ENCODE peak calls at places on chromosome 13, in eight cellular contexts. A is sciatic nerve; G is activated B cell treated with CpG ODN at 0.5 μM for 24 hours; D is thoracic aorta; O is activated gamma-delta T cell treated with Interleukin-2 at 50 U/mL for 16 hours; U is stimulated activated CD8-positive, alpha-beta memory T cell treated with anti-CD3 and anti-CD28 coated beads, Interleukin-4, amount 100 ng/mL, for 48 hours; B is AG09309; J is smooth muscle cell of the brain vasculature. M is an unnamed sample.

GRCh38 chr13:36530050-36530789 is 97.9 kb downstream of the CCNA1 start:
- DNase-seq in A (peak), G (no peak), D (no peak), O (no peak), U (no peak), B (peak), J (no peak), M (no peak)

GRCh38 chr13:52665325-52665724 is 12.7 kb downstream of the SUGT1 start:
- DNase-seq in A (no peak), G (no peak), D (no peak), O (no peak), U (no peak), B (no peak), J (no peak), M (no peak)

GRCh38 chr13:111122056-111122455 is 6.9 kb downstream of the ARHGEF7 start:
- DNase-seq in A (no peak), G (no peak), D (no peak), O (no peak), U (no peak), B (no peak), J (no peak), M (no peak)

GRCh38 chr13:43805071-43805468 is 18.3 kb upstream of the ENOX1 start:
- DNase-seq in A (no peak), G (no peak), D (no peak), O (no peak), U (peak), B (no peak), J (peak), M (no peak)

GRCh38 chr13:87999141-87999765 is 328.1 kb downstream of the SLITRK5 start:
- DNase-seq in A (no peak), G (no peak), D (no peak), O (no peak), U (no peak), B (peak), J (no peak), M (no peak)

GRCh38 chr13:58598241-58598640 is 966.7 kb downstream of the PCDH17 start:
- DNase-seq in A (no peak), G (no peak), D (no peak), O (no peak), U (no peak), B (no peak), J (no peak), M (no peak)

GRCh38 chr13:96844195-96844594 is 150.1 kb downstream of the OXGR1 start:
- DNase-seq in A (no peak), G (no peak), D (no peak), O (no peak), U (no peak), B (no peak), J (no peak), M (no peak)

GRCh38 chr13:113814435-113814821 is 49.4 kb downstream of the GAS6 start:
- DNase-seq in A (no peak), G (no peak), D (no peak), O (no peak), U (no peak), B (no peak), J (no peak), M (no peak)

GRCh38 chr13:112879283-112879833 is 89.7 kb upstream of the MCF2L start:
- DNase-seq in A (no peak), G (no peak), D (no peak), O (no peak), U (no peak), B (peak), J (no peak), M (no peak)

GRCh38 chr13:87907202-87907601 is 236.0 kb downstream of the SLITRK5 start:
- DNase-seq in A (no peak), G (no peak), D (no peak), O (no peak), U (no peak), B (no peak), J (no peak), M (no peak)

GRCh38 chr13:103040006-103040405 is 26.2 kb downstream of the SLC10A2 start:
- DNase-seq in A (no peak), G (no peak), D (no peak), O (no peak), U (no peak), B (no peak), J (no peak), M (no peak)

GRCh38 chr13:40315416-40316064 is 350.9 kb downstream of the FOXO1 start:
- DNase-seq in A (no peak), G (no peak), D (no peak), O (no peak), U (peak), B (no peak), J (no peak), M (no peak)

GRCh38 chr13:79812070-79812850 is 331.3 kb downstream of the NDFIP2 start:
- DNase-seq in A (no peak), G (no peak), D (no peak), O (no peak), U (no peak), B (no peak), J (no peak), M (no peak)

GRCh38 chr13:44768775-44769578 is 192.8 kb upstream of the TSC22D1 start:
- DNase-seq in A (no peak), G (no peak), D (no peak), O (no peak), U (peak), B (peak), J (no peak), M (no peak)

M was measured in left lobe of liver.